ENCODE peak calls at places on chromosomes 1 and 21, in ten cellular contexts. Y is CD8-positive, alpha-beta T cell; E is cardiac fibroblast; P is stomach; W is uterus; U is lower lobe of right lung; B is thoracic aorta; L is neural crest cell; V is OCI-LY7; Z is endothelial cell. I is an unnamed sample.

GRCh38 chr1:245084551-245084950 is 70.2 kb upstream of the KIF26B start:
- DNase-seq in Y (no peak), B (no peak), U (no peak), E (no peak), V (no peak), Z (no peak), L (no peak), W (no peak), P (no peak), I (no peak)

GRCh38 chr1:109099871-109100757 is 9.6 kb downstream of the TMEM167B start:
- DNase-seq in Z (peak), P (peak), Y (peak), L (peak), V (peak), B (peak), U (peak), W (peak), E (peak), I (peak)

GRCh38 chr1:234602334-234603220 is 7.4 kb downstream of the IRF2BP2 start:
- DNase-seq in L (no peak), E (peak), V (peak), B (no peak), P (peak), U (no peak), W (peak), Y (no peak), Z (no peak), I (no peak)

GRCh38 chr1:103056423-103056822 is 51.9 kb downstream of the COL11A1 start:
- DNase-seq in L (no peak), P (no peak), V (no peak), W (no peak), Z (no peak), E (peak), Y (no peak), U (no peak), B (no peak), I (no peak)

GRCh38 chr1:222009105-222009730 is 267.3 kb upstream of the DUSP10 start:
- DNase-seq in Z (no peak), V (peak), U (no peak), P (no peak), L (no peak), W (no peak), E (peak), Y (peak), B (no peak), I (peak)

GRCh38 chr1:149844096-149844495 is 55.3 kb upstream of the BOLA1 start:
- DNase-seq in W (no peak), L (no peak), Z (no peak), E (no peak), V (peak), B (no peak), P (no peak), U (no peak), Y (no peak), I (no peak)

GRCh38 chr1:68103006-68103545 is 52.6 kb upstream of the DIRAS3 start:
- DNase-seq in Y (no peak), W (no peak), B (no peak), Z (no peak), V (no peak), U (no peak), L (no peak), P (no peak), E (peak), I (no peak)

GRCh38 chr1:246679211-246680177 is 44.7 kb upstream of the SCCPDH start:
- DNase-seq in U (no peak), P (no peak), L (no peak), Y (no peak), V (no peak), W (no peak), Z (no peak), B (no peak), E (peak), I (no peak)

GRCh38 chr1:118185083-118185899 is at the start of gene SPAG17:
- DNase-seq in P (peak), L (peak), V (no peak), Y (no peak), B (no peak), U (peak), W (no peak), E (peak), Z (peak), I (peak)

GRCh38 chr21:29297483-29298347 is 1.0 kb upstream of the BACH1 start:
- DNase-seq in W (no peak), L (no peak), Z (no peak), V (no peak), B (no peak), U (no peak), E (no peak), Y (no peak), P (no peak), I (no peak)

GRCh38 chr21:42734323-42734971 is 81.0 kb downstream of the PDE9A start:
- DNase-seq in P (no peak), B (no peak), W (no peak), E (no peak), U (no peak), Y (no peak), V (no peak), Z (no peak), L (no peak), I (peak)

GRCh38 chr1:38052750-38053415 is 6.3 kb upstream of the POU3F1 start:
- DNase-seq in B (no peak), L (no peak), Z (no peak), E (no peak), W (no peak), P (no peak), U (no peak), Y (no peak), V (peak), I (no peak)

GRCh38 chr21:36744560-36745231 is 45.8 kb downstream of the SIM2 start:
- DNase-seq in W (no peak), L (no peak), Z (no peak), E (no peak), B (no peak), U (no peak), V (no peak), Y (no peak), P (peak), I (no peak)

GRCh38 chr1:188958461-188959115 is 1519.1 kb downstream of the BRINP3 start:
- DNase-seq in E (peak), B (no peak), V (no peak), L (no peak), Z (no peak), P (no peak), W (no peak), U (no peak), Y (no peak), I (no peak)

GRCh38 chr21:25370311-25370744 is 237.0 kb downstream of the MRPL39 start:
- DNase-seq in Y (no peak), W (no peak), L (no peak), Z (no peak), B (no peak), U (no peak), E (peak), P (no peak), V (no peak), I (no peak)

GRCh38 chr1:85743814-85744213 is 35.6 kb upstream of the ZNHIT6 start:
- DNase-seq in V (no peak), Y (no peak), L (no peak), W (no peak), Z (no peak), U (no peak), B (no peak), P (no peak), E (no peak), I (no peak)

GRCh38 chr1:40267767-40268187 is 9.7 kb downstream of the ZMPSTE24 start:
- DNase-seq in U (no peak), W (no peak), Y (no peak), E (peak), P (peak), L (no peak), B (no peak), V (no peak), Z (no peak), I (no peak)

GRCh38 chr1:26889580-26890466 is at the start of gene GPN2:
- DNase-seq in L (peak), E (peak), W (peak), Y (peak), P (peak), Z (peak), V (peak), B (peak), U (peak), I (peak)

GRCh38 chr1:178126790-178127189 is 32.9 kb downstream of the RASAL2 start:
- DNase-seq in Y (no peak), E (peak), B (no peak), Z (no peak), P (no peak), W (no peak), L (no peak), U (no peak), V (no peak), I (no peak)

GRCh38 chr1:17858027-17858426 is 102.9 kb downstream of the ACTL8 start:
- DNase-seq in L (no peak), W (no peak), E (peak), B (no peak), U (no peak), Y (no peak), Z (no peak), V (no peak), P (no peak), I (no peak)

GRCh38 chr1:214720561-214720960 is 117.6 kb downstream of the CENPF start:
- DNase-seq in B (no peak), E (no peak), Z (no peak), V (no peak), Y (no peak), W (no peak), P (no peak), L (no peak), U (no peak), I (no peak)

GRCh38 chr1:78619446-78619802 is 824 bp upstream of the IFI44L start:
- DNase-seq in W (no peak), P (no peak), B (no peak), E (no peak), Y (no peak), U (no peak), Z (no peak), V (no peak), L (no peak), I (no peak)

GRCh38 chr1:182761396-182762395 is 27.9 kb upstream of the NPL start:
- DNase-seq in B (no peak), W (no peak), E (no peak), U (no peak), P (no peak), L (no peak), V (no peak), Y (no peak), Z (no peak), I (no peak)

GRCh38 chr21:31514598-31514997 is 144.9 kb upstream of the SOD1 start:
- DNase-seq in Y (no peak), B (no peak), U (no peak), P (no peak), W (no peak), E (no peak), Z (peak), L (peak), V (no peak), I (no peak)
- TF ChIP-seq CTCF in Y (no peak), B (no peak), U (no peak), P (no peak), W (no peak), E (no peak), Z (no peak), L (peak), V (no peak), I (no peak)

GRCh38 chr1:90717665-90718410 is 736 bp upstream of the BARHL2 start:
- DNase-seq in Z (peak), L (no peak), Y (no peak), B (no peak), U (no peak), P (no peak), E (peak), W (no peak), V (no peak), I (peak)

GRCh38 chr1:90717356-90717664 is 208 bp upstream of the BARHL2 start:
- DNase-seq in Y (no peak), Z (peak), E (no peak), B (no peak), P (no peak), W (no peak), U (no peak), V (no peak), L (no peak), I (no peak)

GRCh38 chr1:90715334-90715733 is 1.8 kb downstream of the BARHL2 start:
- DNase-seq in E (no peak), W (no peak), Z (no peak), V (no peak), B (no peak), Y (no peak), P (no peak), U (no peak), L (no peak), I (peak)

GRCh38 chr1:90716243-90716551 is 905 bp downstream of the BARHL2 start:
- DNase-seq in V (no peak), E (no peak), Z (peak), W (no peak), P (no peak), L (no peak), U (no peak), B (no peak), Y (no peak), I (peak)

DNA sequence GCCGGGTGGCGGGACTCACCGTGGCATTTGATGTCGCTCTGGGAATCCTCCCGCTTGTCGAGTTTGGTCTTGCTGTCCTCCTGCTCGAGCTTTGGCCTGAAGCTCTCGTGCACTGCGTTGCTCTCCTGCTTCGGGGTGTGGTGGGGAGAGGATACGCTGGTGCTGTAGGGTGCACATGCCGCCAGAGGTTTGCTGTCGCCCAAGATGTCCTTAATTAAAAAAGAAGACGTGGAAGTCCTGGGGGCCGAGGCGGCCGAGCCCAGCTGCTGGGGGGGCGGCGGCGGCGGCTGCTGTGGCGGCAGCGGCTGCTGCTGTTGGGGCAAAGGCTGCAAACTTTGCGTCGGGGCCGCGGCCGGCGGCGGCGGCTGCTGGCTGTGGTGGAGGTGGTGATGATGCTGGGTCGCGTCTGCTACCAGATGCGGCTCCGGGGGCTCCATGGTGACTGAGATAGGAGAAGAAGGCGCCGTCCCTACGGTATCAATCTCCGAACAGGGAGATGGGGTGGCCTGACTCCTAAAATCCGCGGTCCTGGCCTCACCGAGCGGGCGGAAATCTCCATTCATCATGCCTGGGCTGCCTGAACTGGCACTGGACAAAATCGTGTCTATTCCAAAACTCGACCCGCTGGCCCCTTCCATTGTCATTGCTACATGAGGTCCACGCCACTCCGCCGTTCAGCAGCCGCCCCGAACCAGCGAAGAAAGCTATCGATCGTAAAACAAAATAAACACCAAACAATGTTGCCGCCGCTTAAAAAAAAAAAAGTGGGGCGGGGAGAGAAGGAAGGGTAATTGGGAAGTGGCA is at the start of gene BARHL2:
- DNase-seq in L (no peak), V (no peak), U (no peak), B (no peak), P (no peak), W (no peak), Y (no peak), E (no peak), Z (peak), I (peak)
- TF ChIP-seq CTCF in L (no peak), V (no peak), U (no peak), B (no peak), P (no peak), W (no peak), Y (no peak), E (no peak), Z (no peak), I (no peak)

GRCh38 chr1:95497566-95497965 is 263.6 kb downstream of the RWDD3 start:
- DNase-seq in Z (no peak), U (no peak), V (no peak), Y (no peak), E (no peak), W (no peak), P (no peak), L (no peak), B (no peak), I (no peak)
- TF ChIP-seq CTCF in Z (no peak), U (no peak), V (no peak), Y (no peak), E (no peak), W (no peak), P (no peak), L (no peak), B (no peak), I (no peak)

GRCh38 chr1:162756523-162756922 is 34.0 kb upstream of the HSD17B7 start:
- DNase-seq in Y (no peak), L (no peak), W (no peak), E (peak), Z (no peak), P (no peak), B (no peak), U (no peak), V (no peak), I (no peak)
- TF ChIP-seq CTCF in Y (no peak), L (no peak), W (no peak), E (no peak), Z (no peak), P (no peak), B (no peak), U (no peak), V (no peak), I (no peak)

GRCh38 chr1:2504949-2505272 is 21.5 kb downstream of the PANK4 start:
- DNase-seq in E (no peak), L (no peak), W (no peak), Z (no peak), B (no peak), U (no peak), Y (no peak), V (no peak), P (no peak), I (no peak)

GRCh38 chr1:2505461-2505994 is 20.9 kb downstream of the PANK4 start:
- DNase-seq in W (no peak), E (no peak), Y (no peak), U (no peak), P (no peak), V (no peak), Z (no peak), B (no peak), L (no peak), I (no peak)

GRCh38 chr1:2506901-2507565 is 19.4 kb downstream of the PANK4 start:
- DNase-seq in U (no peak), L (no peak), V (no peak), Y (no peak), B (no peak), P (no peak), E (no peak), W (no peak), Z (no peak), I (no peak)

GRCh38 chr1:2507744-2508155 is 18.6 kb downstream of the PANK4 start:
- DNase-seq in W (no peak), P (no peak), V (no peak), Y (no peak), E (no peak), B (no peak), L (no peak), U (no peak), Z (no peak), I (no peak)

GRCh38 chr1:2506007-2506860 is 20.2 kb downstream of the PANK4 start:
- DNase-seq in E (no peak), V (no peak), W (no peak), B (no peak), L (no peak), Z (no peak), Y (no peak), P (no peak), U (no peak), I (no peak)
- TF ChIP-seq CTCF in E (no peak), V (no peak), W (no peak), B (no peak), L (no peak), Z (no peak), Y (no peak), P (no peak), U (no peak), I (no peak)

DNA sequence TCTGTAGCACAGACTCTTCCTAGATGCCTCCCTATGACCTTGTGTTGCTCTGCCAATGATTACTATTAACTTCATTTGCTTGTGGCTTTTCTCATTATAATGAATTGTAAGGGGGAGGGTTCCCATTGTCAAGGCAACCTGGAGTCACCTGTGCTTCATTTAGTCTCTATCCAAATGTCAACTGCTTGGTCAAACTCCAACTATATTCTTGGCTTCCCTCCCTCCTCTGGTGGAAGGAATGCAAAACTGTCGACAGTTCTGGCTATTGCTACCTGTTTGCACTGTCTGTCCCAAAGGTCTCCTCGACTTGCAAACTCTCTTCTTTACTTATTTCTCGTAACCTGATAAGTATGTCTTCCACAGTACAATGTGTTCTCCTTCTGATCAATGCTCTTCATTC is 100.3 kb downstream of the CACNA1E start:
- DNase-seq in P (peak), Y (no peak), E (no peak), Z (no peak), V (no peak), W (no peak), U (no peak), B (no peak), L (no peak), I (no peak)
- TF ChIP-seq CTCF in P (no peak), Y (no peak), E (no peak), Z (peak), V (no peak), W (no peak), U (peak), B (no peak), L (peak), I (no peak)

GRCh38 chr1:187471555-187471954 is 642.8 kb downstream of the PLA2G4A start:
- DNase-seq in U (no peak), Z (no peak), P (no peak), V (no peak), E (peak), W (no peak), B (no peak), L (no peak), Y (no peak), I (no peak)

GRCh38 chr1:187474266-187474665 is 645.5 kb downstream of the PLA2G4A start:
- DNase-seq in B (no peak), P (no peak), Z (no peak), V (no peak), L (no peak), E (peak), W (no peak), Y (no peak), U (no peak), I (no peak)

GRCh38 chr1:187481581-187482148 is 652.9 kb downstream of the PLA2G4A start:
- DNase-seq in P (no peak), Z (no peak), L (no peak), Y (no peak), V (no peak), B (no peak), U (no peak), E (no peak), W (no peak), I (no peak)

GRCh38 chr1:187477103-187477502 is 648.4 kb downstream of the PLA2G4A start:
- DNase-seq in E (peak), Z (no peak), B (no peak), P (no peak), Y (no peak), U (no peak), V (no peak), W (no peak), L (no peak), I (no peak)

DNA sequence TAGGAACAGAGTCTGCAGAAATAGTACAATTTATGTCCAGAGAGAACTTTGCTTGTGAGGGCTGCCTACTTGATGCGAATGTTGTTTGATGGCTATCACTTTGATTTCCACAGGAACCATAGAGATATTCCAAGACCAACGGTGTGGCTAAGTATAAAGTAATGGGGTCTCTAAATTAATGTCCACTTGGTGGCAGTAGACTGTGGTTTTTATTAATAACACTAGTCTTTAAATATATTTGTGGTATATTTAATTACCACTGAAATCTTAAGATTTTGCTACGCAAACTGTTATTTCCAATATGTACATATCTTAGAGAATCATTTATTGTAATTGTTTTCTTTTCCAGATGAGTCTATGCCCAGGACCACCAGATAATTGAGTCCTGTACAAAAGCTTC is 647.9 kb downstream of the PLA2G4A start:
- DNase-seq in V (peak), Y (no peak), B (no peak), W (no peak), E (peak), Z (no peak), P (no peak), L (no peak), U (no peak), I (no peak)
- TF ChIP-seq CTCF in V (peak), Y (no peak), B (no peak), W (no peak), E (peak), Z (peak), P (no peak), L (peak), U (no peak), I (no peak)

GRCh38 chr1:13809461-13810159 is 109.6 kb downstream of the PRDM2 start:
- DNase-seq in B (no peak), E (no peak), U (no peak), V (peak), L (no peak), P (no peak), Y (no peak), Z (no peak), W (no peak), I (no peak)

GRCh38 chr1:13806108-13806507 is 106.1 kb downstream of the PRDM2 start:
- DNase-seq in V (no peak), L (no peak), U (no peak), Y (no peak), B (no peak), W (no peak), Z (no peak), P (no peak), E (no peak), I (no peak)

GRCh38 chr1:13805431-13805830 is 105.4 kb downstream of the PRDM2 start:
- DNase-seq in B (no peak), Y (no peak), V (no peak), P (no peak), U (no peak), E (no peak), L (no peak), W (no peak), Z (no peak), I (no peak)

GRCh38 chr1:13807213-13807612 is 107.2 kb downstream of the PRDM2 start:
- DNase-seq in P (peak), Y (no peak), U (no peak), L (peak), E (peak), W (no peak), Z (peak), V (peak), B (no peak), I (peak)

GRCh38 chr1:13808729-13809131 is 108.7 kb downstream of the PRDM2 start:
- DNase-seq in W (peak), V (no peak), E (peak), U (no peak), L (no peak), Z (no peak), Y (no peak), P (no peak), B (no peak), I (no peak)
- TF ChIP-seq CTCF in W (no peak), V (no peak), E (no peak), U (no peak), L (no peak), Z (no peak), Y (no peak), P (no peak), B (no peak), I (no peak)